ENCODE peak calls at places on chromosomes 16 and 17, in eight cellular contexts. V, O, M, Y, E, T, Z and A are unnamed samples.
A peak's percentile ranks its signal among the peaks of the same experiment; 100 is the strongest.

GRCh38 chr16:50602531-50603205 is 54.5 kb downstream of the NKD1 start:
- DNase-seq in V (no peak), O (no peak), M (no peak), Y (no peak), E (no peak), T (no peak), Z (no peak), A (no peak)

GRCh38 chr17:75625813-75626486 is 7.3 kb upstream of the SMIM5 start:
- DNase-seq in V (no peak), O (no peak), M (peak; percentile 17), Y (peak; percentile 54), E (peak; percentile 33), T (no peak), Z (no peak), A (peak; percentile 57)

GRCh38 chr17:39617446-39618251 is 9.1 kb upstream of the PPP1R1B start:
- DNase-seq in V (peak; percentile 79), O (no peak), M (peak; percentile 74), Y (no peak), E (peak; percentile 45), T (peak; percentile 43), Z (peak; percentile 37), A (no peak)

GRCh38 chr16:85601730-85602401 is 11.3 kb upstream of the GSE1 start:
- DNase-seq in V (no peak), O (no peak), M (no peak), Y (no peak), E (no peak), T (no peak), Z (no peak), A (no peak)

GRCh38 chr16:83972256-83973008 is 4.4 kb downstream of the NECAB2 start:
- DNase-seq in V (no peak), O (no peak), M (no peak), Y (no peak), E (no peak), T (no peak), Z (no peak), A (no peak)

GRCh38 chr16:8962393-8963009 is 1.2 kb downstream of the USP7 start:
- DNase-seq in V (peak; percentile 56), O (no peak), M (no peak), Y (no peak), E (peak; percentile 95), T (peak; percentile 19), Z (peak; percentile 51), A (peak; percentile 59)

GRCh38 chr16:51762081-51762995 is 611.3 kb upstream of the SALL1 start:
- DNase-seq in V (peak; percentile 74), O (peak; percentile 66), M (peak; percentile 81), Y (peak; percentile 75), E (peak; percentile 61), T (no peak), Z (no peak), A (peak; percentile 68)

GRCh38 chr17:8176197-8176940 is at the start of gene TMEM107:
- DNase-seq in V (peak; percentile 94), O (peak; percentile 83), M (peak; percentile 84), Y (peak; percentile 73), E (peak; percentile 94), T (peak; percentile 70), Z (peak; percentile 77), A (peak; percentile 90)

GRCh38 chr16:5510819-5511370 is 413.3 kb upstream of the EEF2KMT start:
- DNase-seq in V (no peak), O (no peak), M (no peak), Y (no peak), E (no peak), T (no peak), Z (no peak), A (no peak)

GRCh38 chr16:68259007-68259406 is 5.3 kb upstream of the SLC7A6 start:
- DNase-seq in V (no peak), O (no peak), M (no peak), Y (no peak), E (no peak), T (peak; percentile 76), Z (no peak), A (no peak)

GRCh38 chr16:87582221-87582965 is 19.9 kb upstream of the JPH3 start:
- DNase-seq in V (peak; percentile 49), O (no peak), M (peak; percentile 91), Y (no peak), E (no peak), T (peak; percentile 49), Z (no peak), A (no peak)

GRCh38 chr16:3349175-3349574 is 6.5 kb upstream of the OR2C1 start:
- DNase-seq in V (no peak), O (no peak), M (no peak), Y (no peak), E (no peak), T (no peak), Z (no peak), A (no peak)

GRCh38 chr16:73082608-73083007 is 34.7 kb upstream of the ZFHX3 start:
- DNase-seq in V (no peak), O (no peak), M (peak; percentile 91), Y (no peak), E (no peak), T (no peak), Z (no peak), A (no peak)

GRCh38 chr16:68450741-68451140 is 2.4 kb upstream of the SMPD3 start:
- DNase-seq in V (no peak), O (no peak), M (no peak), Y (no peak), E (no peak), T (no peak), Z (no peak), A (no peak)

DNA sequence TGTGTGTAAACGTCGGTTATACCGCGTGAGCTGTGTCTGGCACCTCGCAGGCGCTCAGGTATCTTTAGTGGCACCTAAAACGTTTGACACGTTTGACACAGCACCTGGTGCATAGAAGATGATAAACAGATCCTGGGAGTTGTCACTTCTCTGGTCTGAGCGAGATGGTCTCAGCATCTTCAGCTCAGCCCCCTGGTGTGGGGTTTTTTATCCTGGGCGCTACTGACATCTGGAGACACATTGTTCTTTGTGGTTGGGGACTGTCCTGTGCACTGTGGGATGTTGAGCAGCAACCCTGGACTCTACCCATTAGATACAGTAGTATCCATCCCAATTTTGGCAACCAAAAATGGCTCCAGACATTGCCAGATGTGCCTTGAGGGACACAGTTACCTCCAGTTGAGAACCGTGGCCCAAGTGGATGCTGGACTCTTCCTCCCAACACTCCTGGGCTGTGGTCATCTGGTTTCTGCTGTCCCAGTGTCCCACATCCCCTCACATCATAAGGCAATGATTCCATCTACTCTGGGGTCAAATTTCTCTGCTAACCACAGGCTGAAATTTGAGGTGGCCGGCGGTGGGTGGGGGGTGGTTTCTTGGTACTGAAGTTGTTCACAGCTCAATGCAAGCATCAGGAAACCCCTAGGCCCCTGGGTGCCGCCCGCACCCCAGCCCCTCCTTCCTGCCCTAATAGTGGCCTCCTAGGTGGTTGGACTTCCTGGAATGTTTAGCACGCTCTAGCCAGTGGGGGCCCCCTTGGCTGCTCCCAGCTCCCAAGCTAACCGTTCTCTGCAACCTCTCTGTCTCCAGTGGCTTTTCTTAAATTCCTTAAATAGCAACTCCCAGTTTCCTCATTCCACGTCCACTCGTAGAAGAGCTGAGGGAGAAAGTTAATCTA is 124.7 kb downstream of the ABCC1 start:
- DNase-seq in V (no peak), O (peak; percentile 86), M (peak; percentile 96), Y (no peak), E (no peak), T (peak; percentile 62), Z (no peak), A (no peak)
- TF ChIP-seq CTCF in V (no peak), O (no peak), M (peak; percentile 20), Y (no peak), E (no peak), T (no peak), Z (no peak), A (no peak)

GRCh38 chr17:68578236-68578635 is 22.9 kb downstream of the FAM20A start:
- DNase-seq in V (no peak), O (no peak), M (no peak), Y (no peak), E (no peak), T (no peak), Z (no peak), A (no peak)

GRCh38 chr17:68576137-68576536 is 25.0 kb downstream of the FAM20A start:
- DNase-seq in V (no peak), O (no peak), M (no peak), Y (no peak), E (no peak), T (no peak), Z (no peak), A (no peak)

GRCh38 chr17:68579194-68579900 is 21.8 kb downstream of the FAM20A start:
- DNase-seq in V (no peak), O (no peak), M (no peak), Y (no peak), E (no peak), T (no peak), Z (no peak), A (no peak)

GRCh38 chr17:68580236-68580903 is 20.8 kb downstream of the FAM20A start:
- DNase-seq in V (no peak), O (no peak), M (peak; percentile 97), Y (no peak), E (no peak), T (no peak), Z (no peak), A (no peak)

DNA sequence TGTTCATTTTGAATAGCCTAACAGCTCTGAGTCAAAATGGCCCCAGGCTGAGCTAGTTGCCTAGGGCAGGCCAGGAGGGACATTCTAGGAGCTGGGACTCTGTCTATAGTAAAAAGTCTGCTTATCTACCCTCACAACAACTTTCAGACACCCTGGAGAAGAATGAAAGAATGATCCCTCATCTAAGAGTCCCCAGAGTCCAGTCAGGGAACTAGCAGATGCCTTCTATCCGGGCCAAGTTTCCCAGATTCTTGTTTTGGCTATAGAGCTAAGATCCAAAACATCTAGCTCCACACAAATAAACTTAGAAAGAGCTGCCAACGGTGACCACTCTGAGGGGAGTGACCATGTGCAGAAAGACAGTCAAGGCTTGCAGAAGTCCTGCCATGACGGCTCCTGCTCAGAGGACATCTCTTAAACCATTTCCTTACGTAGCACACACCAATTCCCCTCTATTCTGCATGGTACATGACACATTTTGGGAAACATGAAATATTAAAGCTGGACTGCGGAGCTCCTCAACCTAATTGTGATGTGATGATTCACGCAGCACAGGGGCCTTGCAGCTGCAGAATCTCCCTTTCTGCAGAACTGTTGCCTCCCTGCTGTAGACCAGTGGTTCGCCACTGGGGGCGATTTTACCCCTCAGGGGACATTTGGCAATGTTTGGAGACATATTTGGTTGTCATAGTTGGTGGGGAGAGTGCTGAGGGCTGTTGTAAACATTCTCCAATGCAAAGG is 24.2 kb downstream of the FAM20A start:
- DNase-seq in V (no peak), O (no peak), M (peak; percentile 89), Y (no peak), E (no peak), T (peak; percentile 48), Z (no peak), A (no peak)
- TF ChIP-seq CTCF in V (no peak), O (no peak), M (peak; percentile 41), Y (no peak), E (no peak), T (no peak), Z (no peak), A (no peak)

DNA sequence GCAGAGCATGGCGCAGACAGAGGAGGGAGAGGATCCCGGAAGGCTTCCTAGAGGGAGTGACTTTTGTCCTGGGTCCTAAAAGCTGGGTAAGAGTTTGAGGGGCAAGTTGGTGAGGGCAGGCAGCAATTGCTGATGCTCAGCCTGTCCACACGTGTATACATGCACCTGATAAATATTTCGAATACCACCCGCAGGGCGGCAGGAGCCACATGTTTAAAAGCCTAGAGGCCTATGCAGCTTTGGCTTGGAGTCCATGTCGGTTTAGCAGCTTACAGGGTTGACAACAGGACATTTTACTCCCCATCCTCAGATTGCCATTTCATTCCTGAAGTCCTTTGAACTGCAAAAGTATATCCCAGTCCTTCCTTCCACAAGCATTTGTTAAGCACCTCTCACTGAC is 99.1 kb downstream of the KATNIP start:
- DNase-seq in V (no peak), O (no peak), M (no peak), Y (no peak), E (no peak), T (no peak), Z (no peak), A (no peak)
- TF ChIP-seq CTCF in V (no peak), O (no peak), M (no peak), Y (no peak), E (no peak), T (no peak), Z (no peak), A (no peak)

GRCh38 chr16:30406911-30407793 is at the start of gene ZNF771:
- DNase-seq in V (peak; percentile 97), O (peak; percentile 89), M (peak; percentile 92), Y (peak; percentile 85), E (peak; percentile 94), T (peak; percentile 90), Z (peak; percentile 84), A (peak; percentile 93)
- TF ChIP-seq CTCF in V (no peak), O (no peak), M (no peak), Y (peak; percentile 34), E (no peak), T (no peak), Z (no peak), A (no peak)